ENCODE peak calls at places on chromosomes 11 and 22, in nine cellular contexts. J is right cardiac atrium; P is H9; K is psoas muscle; E is PC-3; W is A549; C is heart left ventricle; N is CD8-positive, alpha-beta T cell; U is IMR-90. Q is an unnamed sample. For H3K9me3 and H3K4me1, the result is how much of the 10 kb centered on the place peaks cover.

GRCh38 chr22:19615867-19616581 is 91.8 kb upstream of the CLDN5 start:
- DNase-seq in J (no peak), U (no peak), C (no peak), W (no peak), P (peak), N (no peak), E (no peak), K (no peak), Q (no peak)

GRCh38 chr22:45579306-45579705 is 76.6 kb downstream of the FBLN1 start:
- DNase-seq in P (no peak), J (peak), W (no peak), E (no peak), C (no peak), U (no peak), K (no peak), N (no peak), Q (no peak)

GRCh38 chr11:19777342-19778102 is 64.9 kb downstream of the NAV2 start:
- DNase-seq in J (no peak), U (peak), E (peak), N (no peak), W (peak), C (no peak), K (no peak), P (peak), Q (no peak)

GRCh38 chr22:46563381-46564083 is 26.1 kb upstream of the CELSR1 start:
- DNase-seq in K (peak), P (peak), N (peak), E (peak), W (peak), U (peak), J (peak), C (peak), Q (no peak)

GRCh38 chr11:112558691-112559090 is 298.0 kb upstream of the PLET1 start:
- DNase-seq in C (no peak), K (no peak), J (no peak), W (no peak), E (no peak), N (no peak), P (no peak), U (peak), Q (no peak)

GRCh38 chr11:96342131-96342970 is 644 bp downstream of the MAML2 start:
- DNase-seq in W (no peak), J (no peak), C (no peak), U (no peak), P (no peak), E (peak), K (no peak), N (no peak), Q (no peak)

GRCh38 chr11:64723907-64724862 is 1.2 kb upstream of the NRXN2 start:
- DNase-seq in J (no peak), W (no peak), U (no peak), N (no peak), K (no peak), C (no peak), P (no peak), E (no peak), Q (no peak)

GRCh38 chr11:73187854-73188253 is 30.2 kb upstream of the P2RY2 start:
- DNase-seq in K (no peak), U (no peak), C (no peak), E (no peak), J (no peak), W (no peak), N (no peak), P (peak), Q (no peak)

GRCh38 chr11:42112896-42113295 is 653.4 kb upstream of the LRRC4C start:
- DNase-seq in P (no peak), W (no peak), J (no peak), N (no peak), K (no peak), C (no peak), U (no peak), E (no peak), Q (no peak)

GRCh38 chr11:28417601-28418323 is 309.6 kb downstream of the METTL15 start:
- DNase-seq in K (no peak), P (no peak), C (no peak), U (peak), J (no peak), W (no peak), E (peak), N (no peak), Q (no peak)

GRCh38 chr22:29150701-29151100 is 55.0 kb upstream of the EMID1 start:
- DNase-seq in K (no peak), W (no peak), N (no peak), J (no peak), U (no peak), C (no peak), P (no peak), E (no peak), Q (no peak)

GRCh38 chr11:57873196-57873911 is 111.8 kb downstream of the CTNND1 start:
- DNase-seq in C (no peak), U (peak), W (no peak), J (no peak), P (no peak), N (no peak), K (no peak), E (peak), Q (no peak)

GRCh38 chr11:13831707-13832106 is 130.8 kb upstream of the SPON1 start:
- DNase-seq in C (no peak), K (no peak), U (no peak), N (no peak), J (no peak), W (no peak), E (peak), P (no peak), Q (no peak)

GRCh38 chr11:64275841-64276240 is 8.6 kb downstream of the BAD start:
- DNase-seq in P (no peak), J (no peak), W (no peak), K (no peak), C (no peak), N (no peak), U (no peak), E (no peak), Q (no peak)

GRCh38 chr22:35381424-35381772 is 502 bp downstream of the HMOX1 start:
- DNase-seq in N (no peak), C (no peak), J (no peak), P (no peak), K (no peak), W (no peak), E (no peak), U (no peak), Q (no peak)

GRCh38 chr11:38598413-38598812 is 2000.4 kb upstream of the RAG2 start:
- DNase-seq in E (no peak), P (no peak), U (no peak), J (no peak), K (no peak), W (no peak), N (no peak), C (no peak), Q (no peak)

GRCh38 chr22:23243006-23243573 is 62.8 kb downstream of the BCR start:
- DNase-seq in C (no peak), U (no peak), J (no peak), E (no peak), W (no peak), K (no peak), P (peak), N (peak), Q (no peak)

GRCh38 chr11:117392979-117393378 is 65.3 kb downstream of the CEP164 start:
- DNase-seq in N (no peak), P (no peak), J (no peak), E (no peak), U (no peak), W (no peak), K (no peak), C (no peak), Q (no peak)

GRCh38 chr11:93820085-93820710 is 30.2 kb downstream of the VSTM5 start:
- DNase-seq in K (no peak), W (no peak), E (no peak), C (no peak), N (no peak), J (no peak), U (no peak), P (no peak), Q (no peak)

GRCh38 chr11:122165972-122166371 is 50.0 kb upstream of the BLID start:
- DNase-seq in K (no peak), U (no peak), J (no peak), N (no peak), P (no peak), E (no peak), W (no peak), C (no peak), Q (no peak)

GRCh38 chr22:48696371-48696770 is 1131.3 kb downstream of the BRD1 start:
- DNase-seq in N (no peak), E (no peak), J (no peak), C (no peak), K (no peak), P (no peak), W (no peak), U (no peak), Q (no peak)

GRCh38 chr22:48694296-48694883 is 1133.3 kb downstream of the BRD1 start:
- DNase-seq in J (no peak), N (no peak), P (no peak), U (no peak), K (peak), W (no peak), C (no peak), E (no peak), Q (no peak)

GRCh38 chr22:48695251-48695650 is 1132.4 kb downstream of the BRD1 start:
- DNase-seq in P (no peak), N (no peak), E (no peak), C (no peak), U (no peak), K (no peak), W (no peak), J (no peak), Q (no peak)

GRCh38 chr22:48697223-48697622 is 1130.5 kb downstream of the BRD1 start:
- DNase-seq in P (no peak), E (no peak), U (no peak), W (no peak), N (no peak), C (no peak), J (no peak), K (no peak), Q (no peak)

GRCh38 chr22:48695731-48696305 is 1131.9 kb downstream of the BRD1 start:
- DNase-seq in U (no peak), E (no peak), W (no peak), N (no peak), K (no peak), P (no peak), J (no peak), C (no peak), Q (no peak)
- H3K9me3 ChIP-seq in U (half or more), E (under half), W (under half), N (under half), K (under half), P (under half), J (under half), C (under half), Q (under half)

GRCh38 chr11:46367244-46367915 is 14.1 kb upstream of the MDK start:
- DNase-seq in N (peak), W (peak), K (peak), C (peak), U (peak), J (peak), P (peak), E (peak), Q (no peak)

GRCh38 chr11:46364791-46365190 is 16.7 kb upstream of the MDK start:
- DNase-seq in U (no peak), P (no peak), C (no peak), J (no peak), W (no peak), K (no peak), N (no peak), E (no peak), Q (no peak)

GRCh38 chr11:46366260-46366659 is 15.2 kb upstream of the MDK start:
- DNase-seq in C (no peak), K (no peak), P (no peak), U (no peak), E (no peak), W (no peak), N (no peak), J (no peak), Q (no peak)

GRCh38 chr11:46367916-46368267 is 13.6 kb upstream of the MDK start:
- DNase-seq in E (no peak), N (no peak), P (no peak), K (no peak), U (no peak), C (no peak), W (no peak), J (no peak), Q (no peak)

GRCh38 chr11:46366661-46367161 is 14.8 kb upstream of the MDK start:
- DNase-seq in P (no peak), K (no peak), E (no peak), N (no peak), W (no peak), U (no peak), J (no peak), C (no peak), Q (no peak)
- H3K27ac ChIP-seq in P (no peak), K (peak), E (no peak), N (no peak), W (no peak), U (no peak), J (no peak), C (no peak), Q (peak)

GRCh38 chr11:21811572-21811971 is 381.3 kb upstream of the ANO5 start:
- DNase-seq in E (no peak), U (no peak), W (peak), N (no peak), J (no peak), P (peak), K (no peak), C (no peak), Q (no peak)
- H3K4me1 ChIP-seq in E (under half), U (under half), W (under half), N (under half), J (under half), P (under half), K (under half), C (under half), Q (under half)

DNA sequence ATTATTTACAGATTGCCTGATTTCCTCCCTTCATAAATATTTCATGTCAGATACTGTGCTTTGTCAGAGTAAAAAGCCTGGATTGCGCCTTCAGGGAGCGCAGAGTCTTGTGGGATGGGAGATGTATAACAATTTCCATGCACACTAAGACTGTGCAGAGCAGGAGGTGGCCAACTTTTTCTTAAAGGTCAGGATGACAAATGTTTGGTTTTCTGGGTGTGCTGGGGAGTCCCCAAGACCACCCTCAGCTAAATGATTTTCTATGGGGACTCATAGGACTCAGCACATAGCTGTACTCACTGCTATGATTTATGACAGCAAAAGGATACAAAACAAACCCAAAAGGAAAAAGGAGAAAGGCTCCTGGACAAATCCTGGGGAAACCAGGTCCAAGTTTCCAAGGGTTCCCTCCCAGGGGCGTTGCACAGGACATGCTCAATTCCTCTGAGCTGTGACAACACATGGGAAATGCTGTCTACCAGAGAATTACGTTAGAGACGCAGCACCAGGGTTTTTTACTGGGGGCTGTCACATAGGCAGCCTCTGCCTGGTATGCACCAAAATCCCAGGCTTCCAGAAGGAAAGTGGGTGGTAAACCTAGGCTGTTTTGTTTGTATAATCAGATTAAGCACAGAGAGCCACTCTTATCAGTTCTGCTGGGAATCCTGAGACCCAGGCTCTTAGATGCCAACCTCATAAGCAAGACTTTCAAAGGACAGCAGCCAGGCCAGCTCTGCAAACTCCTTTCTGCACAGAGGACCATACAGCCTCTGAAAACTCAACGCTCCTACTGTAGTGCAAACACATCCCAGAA is 59.0 kb downstream of the CSNK2A3 start:
- DNase-seq in W (no peak), J (no peak), K (no peak), U (no peak), E (no peak), N (no peak), C (no peak), P (no peak), Q (no peak)
- H3K9me3 ChIP-seq in W (under half), J (under half), K (under half), U (under half), E (under half), N (under half), C (under half), P (under half), Q (under half)

GRCh38 chr11:66467034-66467659 is 442 bp downstream of the PELI3 start:
- DNase-seq in K (peak), C (no peak), J (peak), E (peak), W (peak), P (no peak), N (no peak), U (peak), Q (no peak)
- H3K27ac ChIP-seq in K (peak), C (peak), J (no peak), E (no peak), W (peak), P (no peak), N (peak), U (no peak), Q (peak)

GRCh38 chr22:36385491-36386350 is 2.0 kb downstream of the MYH9 start:
- DNase-seq in U (no peak), E (peak), N (no peak), K (peak), P (no peak), W (peak), C (no peak), J (peak), Q (no peak)

GRCh38 chr22:36386351-36386899 is 1.3 kb downstream of the MYH9 start:
- DNase-seq in J (peak), E (no peak), W (peak), P (no peak), K (peak), C (no peak), N (no peak), U (no peak), Q (no peak)

GRCh38 chr22:36381513-36382079 is 6.2 kb downstream of the MYH9 start:
- DNase-seq in C (no peak), N (no peak), W (no peak), E (peak), K (no peak), P (no peak), J (no peak), U (peak), Q (no peak)

GRCh38 chr22:36384766-36385400 is 2.9 kb downstream of the MYH9 start:
- DNase-seq in P (no peak), C (no peak), K (no peak), U (no peak), E (no peak), J (no peak), N (no peak), W (no peak), Q (no peak)

DNA sequence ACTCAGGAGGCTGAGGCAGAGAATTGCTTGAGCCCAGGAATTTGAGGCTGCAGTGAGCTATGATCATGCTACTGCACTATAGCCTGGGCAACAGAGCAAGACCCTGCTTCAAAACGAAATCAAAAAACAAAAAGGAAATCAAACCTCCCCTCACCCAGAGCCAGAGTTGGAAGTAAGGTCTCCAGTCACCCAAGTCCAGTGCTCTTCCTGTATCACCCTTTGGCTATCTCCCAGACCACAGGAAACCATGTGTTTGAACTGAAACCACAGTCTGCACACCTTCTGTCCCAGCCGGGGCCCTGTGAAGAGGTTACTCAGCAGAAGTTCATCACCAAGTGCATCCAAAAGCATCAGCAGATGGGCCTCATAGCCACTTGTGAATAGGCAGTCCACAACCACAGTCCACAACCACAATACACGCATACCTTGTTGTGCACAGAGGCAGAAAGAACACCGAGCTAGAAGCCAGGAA is 4.6 kb downstream of the MYH9 start:
- DNase-seq in U (peak), N (peak), E (peak), J (no peak), W (no peak), K (no peak), C (no peak), P (no peak), Q (no peak)
- H3K4me1 ChIP-seq in U (under half), N (half or more), E (under half), J (under half), W (half or more), K (half or more), C (under half), P (under half), Q (under half)

GRCh38 chr11:68878022-68878421 is 25.6 kb downstream of the MRPL21 start:
- DNase-seq in U (no peak), E (no peak), J (no peak), C (no peak), K (no peak), N (no peak), P (no peak), W (no peak), Q (no peak)
- H3K9me3 ChIP-seq in U (under half), E (under half), J (under half), C (under half), K (under half), N (under half), P (under half), W (under half), Q (under half)

GRCh38 chr22:17749605-17750395 is 24.5 kb downstream of the BID start:
- DNase-seq in P (no peak), C (no peak), K (no peak), E (no peak), N (no peak), W (no peak), U (no peak), J (no peak), Q (no peak)

GRCh38 chr22:17753401-17753989 is 20.8 kb downstream of the BID start:
- DNase-seq in P (no peak), U (peak), W (no peak), K (no peak), J (no peak), N (no peak), E (peak), C (no peak), Q (no peak)

GRCh38 chr22:17748555-17749353 is 25.5 kb downstream of the BID start:
- DNase-seq in W (no peak), E (no peak), N (no peak), C (no peak), U (no peak), K (no peak), P (peak), J (no peak), Q (no peak)

GRCh38 chr22:17754233-17754925 is 19.9 kb downstream of the BID start:
- DNase-seq in N (no peak), C (no peak), U (no peak), E (peak), P (peak), W (peak), J (no peak), K (no peak), Q (no peak)

GRCh38 chr22:17751596-17751995 is 22.7 kb downstream of the BID start:
- DNase-seq in E (no peak), U (no peak), P (no peak), K (no peak), W (no peak), N (no peak), J (no peak), C (no peak), Q (no peak)
- H3K27ac ChIP-seq in E (no peak), U (no peak), P (no peak), K (no peak), W (no peak), N (no peak), J (no peak), C (no peak), Q (no peak)

Q was measured in Panc1.